ENCODE peak calls at places on chromosome 15, in seven cellular contexts. A is hepatocyte, P is body of pancreas, O is mammary epithelial cell, R is lower lobe of right lung, E is adrenal gland, Y is cardiac fibroblast. B is an unnamed sample.

GRCh38 chr15:80055933-80056332 is 3.5 kb upstream of the ZFAND6 start:
- DNase-seq in A (no peak), P (no peak), R (no peak), Y (no peak), O (no peak), E (no peak), B (no peak)

GRCh38 chr15:68199340-68199739 is 5.8 kb downstream of the CALML4 start:
- DNase-seq in P (no peak), A (no peak), O (no peak), E (no peak), R (no peak), Y (no peak), B (no peak)

GRCh38 chr15:72968531-72968922 is 83.7 kb upstream of the NEO1 start:
- DNase-seq in P (peak; percentile 32), E (peak; percentile 32), A (peak; percentile 62), O (no peak), Y (peak; percentile 26), R (no peak), B (peak; percentile 20)

GRCh38 chr15:67678948-67679347 is 136.4 kb downstream of the MAP2K5 start:
- DNase-seq in P (no peak), Y (no peak), A (no peak), R (no peak), E (no peak), O (no peak), B (no peak)

GRCh38 chr15:56973463-56973862 is 55.0 kb downstream of the TCF12 start:
- DNase-seq in Y (no peak), R (no peak), E (no peak), O (no peak), P (no peak), A (no peak), B (no peak)

GRCh38 chr15:68424754-68425390 is 7.1 kb downstream of the ITGA11 start:
- DNase-seq in E (no peak), P (no peak), O (no peak), R (no peak), Y (no peak), A (no peak), B (no peak)

GRCh38 chr15:53837263-53837662 is 77.8 kb upstream of the WDR72 start:
- DNase-seq in R (peak; percentile 75), A (peak; percentile 57), P (peak; percentile 64), O (peak; percentile 32), E (no peak), Y (no peak), B (no peak)

GRCh38 chr15:95903352-95903751 is 427.1 kb upstream of the NR2F2 start:
- DNase-seq in Y (no peak), E (no peak), O (no peak), R (no peak), A (no peak), P (no peak), B (no peak)

GRCh38 chr15:74038707-74039655 is 43.4 kb downstream of the GOLGA6A start:
- DNase-seq in O (no peak), A (no peak), Y (peak; percentile 60), P (no peak), R (no peak), E (no peak), B (peak; percentile 71)

GRCh38 chr15:81575436-81576123 is 201.6 kb upstream of the TMC3 start:
- DNase-seq in P (no peak), E (no peak), O (peak; percentile 44), R (no peak), Y (peak; percentile 3), A (peak; percentile 11), B (peak; percentile 6)

GRCh38 chr15:70045045-70045444 is 52.7 kb downstream of the TLE3 start:
- DNase-seq in A (no peak), O (peak; percentile 5), R (no peak), P (no peak), Y (peak; percentile 45), E (no peak), B (peak; percentile 66)

GRCh38 chr15:80796424-80796823 is 17.3 kb downstream of the CEMIP start:
- DNase-seq in O (no peak), R (no peak), A (no peak), P (no peak), E (no peak), Y (no peak), B (no peak)

GRCh38 chr15:62165793-62166380 is 802 bp upstream of the C2CD4B start:
- DNase-seq in E (no peak), O (no peak), R (no peak), A (no peak), P (peak; percentile 43), Y (peak; percentile 66), B (peak; percentile 58)

GRCh38 chr15:50109086-50109987 is 9.7 kb downstream of the ATP8B4 start:
- DNase-seq in A (no peak), R (no peak), P (no peak), E (no peak), Y (peak; percentile 4), O (peak; percentile 50), B (peak; percentile 20)

GRCh38 chr15:63041982-63042878 is at the start of gene TPM1:
- DNase-seq in Y (peak; percentile 94), O (peak; percentile 92), E (peak; percentile 54), R (peak; percentile 66), A (peak; percentile 81), P (peak; percentile 85), B (peak; percentile 93)

GRCh38 chr15:29652595-29652994 is 169.7 kb downstream of the TJP1 start:
- DNase-seq in Y (no peak), A (no peak), R (no peak), O (no peak), P (no peak), E (no peak), B (no peak)

GRCh38 chr15:60379466-60380274 is 18.1 kb downstream of the ANXA2 start:
- DNase-seq in P (no peak), A (peak; percentile 83), O (peak; percentile 93), R (no peak), E (no peak), Y (peak; percentile 92), B (peak; percentile 95)

GRCh38 chr15:29770796-29771195 is 51.5 kb downstream of the TJP1 start:
- DNase-seq in A (no peak), Y (no peak), P (no peak), R (no peak), E (no peak), O (peak; percentile 26), B (no peak)

GRCh38 chr15:80070840-80071239 is 11.4 kb downstream of the ZFAND6 start:
- DNase-seq in A (no peak), P (no peak), Y (peak; percentile 54), O (no peak), R (no peak), E (no peak), B (peak; percentile 61)

GRCh38 chr15:99732711-99733267 is 448 bp downstream of the LYSMD4 start:
- DNase-seq in Y (no peak), A (peak; percentile 52), E (no peak), R (no peak), P (no peak), O (peak; percentile 23), B (no peak)

GRCh38 chr15:63833246-63833696 is 477 bp downstream of the HERC1 start:
- DNase-seq in E (peak; percentile 51), P (peak; percentile 45), A (peak; percentile 72), Y (peak; percentile 48), O (peak; percentile 32), R (peak; percentile 68), B (peak; percentile 39)

GRCh38 chr15:77836116-77836798 is 203.5 kb upstream of the LINGO1 start:
- DNase-seq in Y (peak; percentile 31), A (no peak), P (no peak), R (no peak), O (no peak), E (no peak), B (peak; percentile 37)

GRCh38 chr15:72074335-72075060 is 43.5 kb downstream of the MYO9A start:
- DNase-seq in R (no peak), E (no peak), P (no peak), A (no peak), O (no peak), Y (no peak), B (no peak)

GRCh38 chr15:85800460-85801123 is 5.9 kb upstream of the KLHL25 start:
- DNase-seq in P (peak; percentile 91), R (peak; percentile 68), A (peak; percentile 86), O (peak; percentile 74), E (peak; percentile 92), Y (peak; percentile 33), B (peak; percentile 39)

GRCh38 chr15:91252756-91253155 is 152.7 kb downstream of the SV2B start:
- DNase-seq in R (no peak), Y (no peak), A (no peak), E (no peak), P (no peak), O (no peak), B (no peak)
- TF ChIP-seq CTCF in R (no peak), Y (no peak), A (no peak), E (no peak), P (no peak), O (no peak), B (no peak)

GRCh38 chr15:100880139-100880896 is 687 bp downstream of the ALDH1A3 start:
- DNase-seq in E (no peak), O (no peak), P (no peak), R (no peak), A (no peak), Y (peak; percentile 30), B (peak; percentile 45)
- H3K4me3 ChIP-seq in E (no peak overlapping the region), O (peak overlapping the region; percentile 77), P (no peak overlapping the region), R (peak overlapping the region; percentile 50), A (peak overlapping the region; percentile 20), Y (peak overlapping the region; percentile 55), B (peak overlapping the region; percentile 66)

GRCh38 chr15:36449084-36449661 is 130.3 kb upstream of the CDIN1 start:
- DNase-seq in A (peak; percentile 19), R (no peak), Y (no peak), E (no peak), P (no peak), O (no peak), B (no peak)
- TF ChIP-seq CTCF in A (no peak), R (no peak), Y (no peak), E (no peak), P (no peak), O (no peak), B (no peak)

GRCh38 chr15:39022532-39023305 is 458.1 kb upstream of the RASGRP1 start:
- DNase-seq in R (no peak), Y (no peak), O (no peak), P (no peak), A (no peak), E (no peak), B (no peak)
- H3K4me3 ChIP-seq in R (no peak overlapping the region), Y (no peak overlapping the region), O (no peak overlapping the region), P (no peak overlapping the region), A (no peak overlapping the region), E (no peak overlapping the region), B (no peak overlapping the region)

GRCh38 chr15:89035658-89036057 is 52.6 kb upstream of the ABHD2 start:
- DNase-seq in R (no peak), A (no peak), Y (no peak), O (no peak), E (no peak), P (no peak), B (no peak)

GRCh38 chr15:89030311-89030710 is 57.9 kb upstream of the ABHD2 start:
- DNase-seq in O (peak; percentile 12), R (no peak), Y (no peak), A (no peak), P (no peak), E (no peak), B (no peak)

GRCh38 chr15:89038146-89038545 is 50.1 kb upstream of the ABHD2 start:
- DNase-seq in R (no peak), P (no peak), Y (no peak), A (no peak), E (no peak), O (no peak), B (no peak)

DNA sequence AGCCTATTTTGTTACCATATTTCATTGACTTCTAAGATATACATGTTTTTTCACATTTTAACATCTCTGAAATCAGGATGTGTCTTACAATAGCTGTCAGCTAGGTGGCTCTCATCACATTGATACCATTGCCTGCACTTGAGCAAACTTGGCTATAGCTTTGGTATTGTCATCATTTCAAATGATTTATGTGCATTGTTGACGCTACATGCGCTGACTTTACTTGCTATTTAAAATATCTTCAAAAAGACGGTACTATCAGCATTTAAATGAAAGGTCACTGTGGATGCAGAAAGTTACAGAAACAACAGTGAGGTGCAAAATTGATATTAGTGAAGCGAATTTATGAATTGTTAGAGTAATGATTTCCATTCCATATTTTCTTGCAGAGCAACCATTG is 54.0 kb upstream of the ABHD2 start:
- DNase-seq in R (no peak), A (no peak), Y (peak; percentile 34), O (peak; percentile 9), P (no peak), E (no peak), B (peak; percentile 43)
- TF ChIP-seq CTCF in R (no peak), A (peak; percentile 39), Y (peak; percentile 51), O (peak; percentile 54), P (no peak), E (no peak), B (peak; percentile 54)

B was measured in fibroblast of pulmonary artery.